ENCODE peak calls at places on chromosomes 12 and 14, in ten cellular contexts. Z, T, P, Q, J, E, Y, C, L and O are unnamed samples.

GRCh38 chr12:88207921-88208640 is 66.0 kb downstream of the TMTC3 start:
- DNase-seq in L (no peak), P (no peak), J (peak; percentile 10), C (no peak), Y (no peak), E (peak; percentile 74), Z (peak; percentile 84), T (no peak), Q (no peak), O (no peak)

GRCh38 chr12:79560165-79560889 is 130.4 kb downstream of the PAWR start:
- DNase-seq in L (no peak), P (no peak), J (no peak), Y (no peak), Z (no peak), C (no peak), E (no peak), Q (no peak), T (no peak), O (no peak)

GRCh38 chr12:132454154-132454948 is 35.6 kb upstream of the FBRSL1 start:
- DNase-seq in C (no peak), T (no peak), Z (no peak), Q (peak; percentile 71), Y (no peak), P (no peak), J (no peak), L (no peak), E (no peak), O (no peak)

GRCh38 chr12:30613119-30613830 is 82.4 kb downstream of the IPO8 start:
- DNase-seq in T (no peak), Y (no peak), C (no peak), E (peak; percentile 15), Z (peak; percentile 82), J (no peak), L (no peak), P (peak; percentile 79), Q (peak; percentile 9), O (no peak)

GRCh38 chr12:124780336-124780735 is 83.3 kb downstream of the SCARB1 start:
- DNase-seq in C (no peak), T (no peak), P (no peak), E (no peak), L (no peak), J (no peak), Q (peak; percentile 18), Y (no peak), Z (no peak), O (no peak)

GRCh38 chr12:81492131-81492720 is 266.9 kb downstream of the PPFIA2 start:
- DNase-seq in P (peak; percentile 9), L (no peak), J (no peak), C (no peak), E (no peak), Z (peak; percentile 21), Y (no peak), T (no peak), Q (peak; percentile 80), O (no peak)

GRCh38 chr14:89265229-89265628 is 151.8 kb downstream of the FOXN3 start:
- DNase-seq in C (no peak), Z (no peak), T (no peak), E (no peak), J (no peak), Y (no peak), L (no peak), P (no peak), Q (no peak), O (no peak)

GRCh38 chr14:22521449-22522239 is 67.4 kb downstream of the DAD1 start:
- DNase-seq in J (no peak), L (no peak), Q (no peak), C (no peak), P (peak; percentile 42), E (no peak), Y (no peak), Z (no peak), T (no peak), O (no peak)

GRCh38 chr12:12384601-12385321 is 27.9 kb downstream of the BORCS5 start:
- DNase-seq in E (no peak), Y (no peak), T (no peak), J (no peak), L (no peak), C (no peak), Z (no peak), Q (no peak), P (no peak), O (no peak)

GRCh38 chr14:56798447-56799326 is 11.6 kb downstream of the OTX2 start:
- DNase-seq in L (no peak), J (no peak), E (no peak), Q (peak; percentile 89), C (no peak), Z (no peak), Y (no peak), T (no peak), P (no peak), O (no peak)

GRCh38 chr12:10363922-10364838 is 25.7 kb downstream of the KLRK1 start:
- DNase-seq in Y (no peak), Q (no peak), Z (peak; percentile 48), E (peak; percentile 38), T (peak; percentile 56), P (peak; percentile 46), J (no peak), L (no peak), C (no peak), O (no peak)

GRCh38 chr12:93198086-93198485 is 179.6 kb upstream of the NUDT4 start:
- DNase-seq in Y (no peak), E (peak; percentile 50), T (no peak), C (no peak), Q (no peak), L (no peak), Z (peak; percentile 97), J (no peak), P (peak; percentile 66), O (no peak)

GRCh38 chr12:88409257-88409656 is 171.0 kb downstream of the KITLG start:
- DNase-seq in E (no peak), J (no peak), Z (no peak), Y (no peak), C (no peak), L (no peak), Q (no peak), T (no peak), P (no peak), O (no peak)

GRCh38 chr12:105470601-105471000 is 140.1 kb downstream of the C12orf75 start:
- DNase-seq in T (no peak), P (no peak), L (no peak), C (no peak), Z (no peak), Q (peak; percentile 96), J (no peak), E (no peak), Y (no peak), O (no peak)

GRCh38 chr12:53869500-53869899 is 69.1 kb upstream of the HOXC13 start:
- DNase-seq in L (no peak), J (no peak), E (peak; percentile 39), P (peak; percentile 95), C (no peak), Z (no peak), T (no peak), Q (no peak), Y (no peak), O (no peak)

GRCh38 chr14:104601786-104602185 is 2.8 kb downstream of the TMEM179 start:
- DNase-seq in T (no peak), C (peak; percentile 62), Y (no peak), E (no peak), J (no peak), L (no peak), P (no peak), Q (no peak), Z (no peak), O (no peak)

GRCh38 chr14:75469606-75470237 is 41.9 kb downstream of the JDP2 start:
- DNase-seq in J (no peak), P (no peak), E (no peak), Z (no peak), C (no peak), Y (no peak), Q (no peak), T (no peak), L (no peak), O (no peak)

GRCh38 chr14:74910556-74910955 is 12.5 kb downstream of the RPS6KL1 start:
- DNase-seq in L (no peak), Q (no peak), E (no peak), C (no peak), P (no peak), J (no peak), T (peak; percentile 77), Y (no peak), Z (no peak), O (no peak)

GRCh38 chr14:85444685-85445084 is 85.3 kb upstream of the FLRT2 start:
- DNase-seq in P (no peak), C (no peak), Z (peak; percentile 87), Y (no peak), J (peak; percentile 33), T (no peak), L (no peak), E (peak; percentile 41), Q (peak; percentile 29), O (no peak)

GRCh38 chr12:128069359-128069997 is 197.5 kb upstream of the TMEM132C start:
- DNase-seq in E (peak; percentile 42), Z (peak; percentile 15), P (no peak), C (no peak), Q (peak; percentile 81), T (peak; percentile 89), J (no peak), Y (no peak), L (no peak), O (no peak)

GRCh38 chr14:53355581-53356112 is 202.5 kb upstream of the DDHD1 start:
- DNase-seq in Q (no peak), Z (peak; percentile 86), P (peak; percentile 8), Y (no peak), T (no peak), C (no peak), E (peak; percentile 95), J (peak; percentile 89), L (no peak), O (no peak)

GRCh38 chr12:30329281-30329680 is 366.4 kb downstream of the IPO8 start:
- DNase-seq in C (no peak), T (no peak), Z (peak; percentile 17), P (peak; percentile 7), Y (no peak), Q (no peak), E (no peak), J (no peak), L (no peak), O (no peak)

GRCh38 chr12:12510141-12510540 is 52.5 kb downstream of the DUSP16 start:
- DNase-seq in P (no peak), C (no peak), Q (no peak), E (peak; percentile 80), L (no peak), Y (no peak), J (no peak), Z (peak; percentile 79), T (no peak), O (no peak)